ENCODE peak calls at places on chromosome 18, in four cellular contexts. J is HepG2, K is GM12878, I is K562. A is an unnamed sample.

GRCh38 chr18:29540548-29540947 is 1363.6 kb upstream of the CDH2 start:
- DNase-seq in K (no peak), J (no peak), I (no peak), A (no peak)

GRCh38 chr18:30698571-30698970 is 344.0 kb downstream of the DSC3 start:
- DNase-seq in I (no peak), J (no peak), K (no peak), A (no peak)

GRCh38 chr18:50961974-50962373 is 5.9 kb upstream of the ELAC1 start:
- DNase-seq in K (no peak), J (no peak), I (no peak), A (no peak)

GRCh38 chr18:42192251-42193248 is 237.5 kb downstream of the PIK3C3 start:
- DNase-seq in I (no peak), J (peak; percentile 85), K (no peak), A (no peak)

GRCh38 chr18:45940724-45941123 is 26.4 kb downstream of the EPG5 start:
- DNase-seq in K (no peak), J (no peak), I (no peak), A (no peak)

GRCh38 chr18:3579701-3580100 is 129.7 kb downstream of the TGIF1 start:
- DNase-seq in I (no peak), J (no peak), K (no peak), A (no peak)

GRCh38 chr18:62637807-62638687 is 77.3 kb upstream of the PHLPP1 start:
- DNase-seq in J (peak; percentile 28), I (peak; percentile 70), K (no peak), A (peak; percentile 77)

GRCh38 chr18:70461323-70462077 is 172.7 kb downstream of the SOCS6 start:
- DNase-seq in J (no peak), I (peak; percentile 10), K (no peak), A (no peak)

GRCh38 chr18:21134895-21135294 is 23.3 kb upstream of the ROCK1 start:
- DNase-seq in J (no peak), K (no peak), I (no peak), A (no peak)

GRCh38 chr18:13544953-13545352 is 181.4 kb downstream of the FAM210A start:
- DNase-seq in J (no peak), I (no peak), K (no peak), A (no peak)

GRCh38 chr18:48023334-48024008 is 93.0 kb upstream of the SMAD2 start:
- DNase-seq in J (peak; percentile 13), I (peak; percentile 38), K (no peak), A (peak; percentile 83)

GRCh38 chr18:28960146-28960545 is 783.2 kb upstream of the CDH2 start:
- DNase-seq in J (no peak), I (no peak), K (no peak), A (no peak)

GRCh38 chr18:62999392-62999791 is 284.1 kb downstream of the PHLPP1 start:
- DNase-seq in I (no peak), J (no peak), K (no peak), A (no peak)

GRCh38 chr18:21450913-21451312 is 149.6 kb downstream of the ESCO1 start:
- DNase-seq in K (no peak), I (no peak), J (no peak), A (no peak)

GRCh38 chr18:44958450-44958849 is 277.8 kb downstream of the SETBP1 start:
- DNase-seq in J (no peak), K (no peak), I (no peak), A (no peak)

GRCh38 chr18:28075501-28075900 is 101.4 kb downstream of the CDH2 start:
- DNase-seq in J (peak; percentile 31), K (no peak), I (no peak), A (no peak)

GRCh38 chr18:64103979-64104378 is 44.9 kb downstream of the LINC00305 start:
- DNase-seq in J (peak; percentile 6), K (no peak), I (no peak), A (peak; percentile 66)

GRCh38 chr18:37219257-37219656 is 346.3 kb downstream of the CELF4 start:
- DNase-seq in J (no peak), I (no peak), K (no peak), A (peak; percentile 24)

GRCh38 chr18:37218022-37218590 is 347.5 kb downstream of the CELF4 start:
- DNase-seq in J (no peak), K (no peak), I (no peak), A (peak; percentile 92)

GRCh38 chr18:37222383-37223378 is 342.9 kb downstream of the CELF4 start:
- DNase-seq in I (no peak), K (no peak), J (no peak), A (no peak)
- TF ChIP-seq JUNB in I (no peak), K (no peak), J (no peak), A (no peak)

DNA sequence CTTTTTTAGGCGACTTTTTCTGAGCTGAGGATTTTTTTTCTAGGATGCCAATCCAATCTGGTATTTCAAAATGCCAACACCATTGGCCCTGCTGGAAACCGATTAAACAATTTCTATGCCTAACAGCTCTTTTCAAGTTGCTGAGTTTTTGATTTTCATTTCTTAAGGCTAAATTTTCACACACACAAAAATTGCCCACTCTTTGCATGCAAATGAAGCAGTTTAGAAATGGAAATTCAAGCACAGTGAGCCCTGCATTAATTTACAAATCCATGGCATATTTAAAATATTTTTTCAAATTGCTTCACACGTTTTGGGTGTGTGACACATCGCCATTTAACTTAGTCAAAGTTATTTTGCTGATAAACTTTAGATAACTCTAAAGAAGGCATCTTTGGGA is 184.8 kb downstream of the TXNL1 start:
- DNase-seq in J (no peak), I (no peak), K (no peak), A (no peak)
- TF ChIP-seq POLR2AphosphoS5 in J (no peak), I (no peak), K (no peak), A (no peak)

GRCh38 chr18:37383036-37383788 is 182.4 kb downstream of the CELF4 start:
- DNase-seq in K (no peak), J (no peak), I (no peak), A (peak; percentile 49)
- H3K36me3 ChIP-seq in K (no peaks in the 10 kb centered on the region), J (no peaks in the 10 kb centered on the region), I (no peaks in the 10 kb centered on the region), A (no peaks in the 10 kb centered on the region)

GRCh38 chr18:9096698-9097097 is 5.8 kb upstream of the NDUFV2 start:
- DNase-seq in J (no peak), I (no peak), K (no peak), A (no peak)

GRCh38 chr18:9096013-9096383 is 6.5 kb upstream of the NDUFV2 start:
- DNase-seq in I (no peak), K (no peak), J (no peak), A (no peak)

GRCh38 chr18:9094307-9095226 is 7.9 kb upstream of the NDUFV2 start:
- DNase-seq in J (peak; percentile 92), K (no peak), I (peak; percentile 42), A (no peak)

GRCh38 chr18:9097349-9097748 is 5.2 kb upstream of the NDUFV2 start:
- DNase-seq in K (no peak), J (no peak), I (no peak), A (no peak)

GRCh38 chr18:9095297-9096012 is 7.0 kb upstream of the NDUFV2 start:
- DNase-seq in I (peak; percentile 34), J (peak; percentile 87), K (peak; percentile 63), A (no peak)
- TF ChIP-seq JUNB in I (no peak), J (no peak), K (peak; percentile 70), A (no peak)

DNA sequence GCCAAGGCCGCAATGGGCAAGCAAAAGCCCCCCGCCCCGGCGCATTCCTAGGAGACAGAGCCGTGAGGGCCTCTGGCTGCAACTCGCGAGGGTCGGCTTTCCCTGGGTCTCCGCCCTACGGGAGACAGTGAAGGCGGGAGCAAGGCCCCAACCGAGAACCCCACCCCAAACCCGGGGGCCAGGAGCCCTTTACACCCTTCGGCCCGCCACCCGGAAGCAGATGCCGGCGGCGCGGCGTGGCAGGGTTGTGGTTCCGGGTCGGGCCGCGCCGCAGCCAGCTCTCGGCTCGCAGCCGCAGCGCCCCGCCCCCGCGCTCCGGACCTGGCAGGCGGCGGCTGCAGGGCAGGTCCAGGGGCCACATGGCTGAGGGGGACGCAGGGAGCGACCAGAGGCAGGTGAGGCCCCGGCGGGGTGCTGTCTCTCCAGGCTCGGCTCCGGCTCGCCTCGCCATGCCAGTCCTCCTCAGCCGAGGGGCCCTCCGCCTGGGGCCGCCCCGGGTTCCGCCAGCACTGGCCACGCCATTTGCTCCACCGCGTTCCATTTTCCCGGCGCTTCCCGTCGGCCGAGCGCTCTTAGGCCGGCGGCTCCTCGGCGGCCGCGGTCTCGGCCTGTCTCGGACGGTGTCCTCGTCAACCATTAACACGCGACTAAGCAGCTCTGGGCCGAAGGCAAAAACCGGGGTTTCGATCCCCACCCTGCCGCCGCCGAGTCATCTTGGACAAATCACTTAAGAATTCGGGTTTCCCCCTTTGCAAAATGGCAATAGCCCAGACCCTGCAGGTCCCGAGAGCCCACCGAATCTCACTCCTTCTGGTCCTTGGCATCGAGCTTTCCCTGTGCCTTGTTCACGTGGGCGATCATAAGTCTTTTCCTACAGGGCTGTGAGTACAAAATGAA is at the start of gene IMPACT:
- DNase-seq in K (no peak), J (peak; percentile 38), I (peak; percentile 88), A (peak; percentile 97)
- TF ChIP-seq POLR2AphosphoS5 in K (no peak), J (peak; percentile 46), I (no peak), A (peak; percentile 88)

GRCh38 chr18:67633939-67634338 is 117.4 kb upstream of the DSEL start:
- DNase-seq in I (no peak), J (no peak), K (no peak), A (no peak)
- H3K36me3 ChIP-seq in I (no peaks in the 10 kb centered on the region), J (no peaks in the 10 kb centered on the region), K (no peaks in the 10 kb centered on the region), A (no peaks in the 10 kb centered on the region)

GRCh38 chr18:74532511-74533025 is 1.7 kb upstream of the CNDP1 start:
- DNase-seq in J (no peak), I (no peak), K (no peak), A (no peak)

GRCh38 chr18:74534150-74534969 is at the start of gene CNDP1:
- DNase-seq in J (no peak), I (no peak), K (no peak), A (no peak)

GRCh38 chr18:74534981-74535649 is 815 bp downstream of the CNDP1 start:
- DNase-seq in J (no peak), K (peak; percentile 11), I (no peak), A (no peak)

GRCh38 chr18:74531043-74531442 is 3.3 kb upstream of the CNDP1 start:
- DNase-seq in K (no peak), I (no peak), J (no peak), A (no peak)

DNA sequence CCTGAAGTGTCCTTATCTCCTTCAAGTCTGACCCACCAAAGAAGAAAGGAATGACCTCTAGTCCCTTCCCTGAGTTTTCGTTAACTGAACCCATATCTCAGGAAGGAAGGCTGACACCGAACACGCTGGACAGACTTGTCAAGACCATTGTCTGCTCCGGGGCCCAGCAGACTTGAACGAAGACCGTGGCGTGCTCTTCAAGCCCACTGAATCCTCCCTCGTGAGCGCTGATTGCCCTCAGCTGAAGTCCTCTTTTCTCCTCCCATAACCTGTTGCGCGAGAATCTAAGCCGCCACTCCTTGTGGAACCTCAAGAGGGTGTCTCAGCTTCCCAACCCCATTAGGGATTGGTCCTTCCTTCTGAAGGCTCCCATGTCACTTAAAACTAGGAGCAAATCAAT is 634 bp upstream of the CNDP1 start:
- DNase-seq in K (no peak), J (no peak), I (no peak), A (peak; percentile 30)
- TF ChIP-seq JUNB in K (no peak), J (no peak), I (no peak), A (no peak)

GRCh38 chr18:11008544-11008943 is 140.8 kb downstream of the PIEZO2 start:
- DNase-seq in I (no peak), K (no peak), J (peak; percentile 66), A (no peak)

GRCh38 chr18:11004294-11004693 is 145.1 kb downstream of the PIEZO2 start:
- DNase-seq in K (peak; percentile 54), J (no peak), I (no peak), A (no peak)

GRCh38 chr18:11004951-11005350 is 144.4 kb downstream of the PIEZO2 start:
- DNase-seq in K (no peak), J (no peak), I (no peak), A (no peak)

GRCh38 chr18:11002796-11003195 is 146.6 kb downstream of the PIEZO2 start:
- DNase-seq in J (no peak), K (no peak), I (no peak), A (no peak)

GRCh38 chr18:11005528-11005927 is 143.8 kb downstream of the PIEZO2 start:
- DNase-seq in J (peak; percentile 99), I (no peak), K (peak; percentile 58), A (no peak)
- TF ChIP-seq POLR2AphosphoS5 in J (peak; percentile 52), I (no peak), K (no peak), A (no peak)